ENCODE peak calls at places on chromosomes 4 and X, in four cellular contexts. I is NCI-H1092 treated with DMSO at 0.1 percent for 48 hours, U is Daoy, G is SW480. W is an unnamed sample.

GRCh38 chr4:15682340-15682725 is 706 bp downstream of the FAM200B start:
- DNase-seq in G (peak; percentile 3), U (no peak), I (no peak), W (no peak)

GRCh38 chrX:115535421-115535820 is 25.6 kb upstream of the PLS3 start:
- DNase-seq in I (no peak), G (no peak), U (no peak), W (no peak)

GRCh38 chr4:822361-823092 is 3.4 kb downstream of the CPLX1 start:
- DNase-seq in G (no peak), I (no peak), U (no peak), W (no peak)

GRCh38 chr4:20284990-20285389 is 33.3 kb downstream of the SLIT2 start:
- DNase-seq in G (no peak), I (no peak), U (peak; percentile 20), W (no peak)

GRCh38 chr4:166735553-166735952 is 498.7 kb downstream of the SPOCK3 start:
- DNase-seq in G (no peak), U (no peak), I (no peak), W (no peak)

GRCh38 chr4:81504685-81505598 is 33.2 kb upstream of the RASGEF1B start:
- DNase-seq in U (no peak), I (no peak), G (no peak), W (no peak)

GRCh38 chrX:150907474-150907873 is 9.0 kb upstream of the CD99L2 start:
- DNase-seq in G (no peak), U (no peak), I (peak; percentile 67), W (no peak)

GRCh38 chr4:40599431-40599830 is 30.2 kb downstream of the RBM47 start:
- DNase-seq in U (no peak), G (no peak), I (no peak), W (no peak)

GRCh38 chr4:1604706-1605205 is 79.4 kb downstream of the FAM53A start:
- DNase-seq in I (no peak), U (no peak), G (peak; percentile 82), W (no peak)